ENCODE peak calls at places on chromosomes 11 and 22, in five cellular contexts. B is ovary, A is psoas muscle, Y is brain microvascular endothelial cell, T is astrocyte. Q is an unnamed sample. For H3K36me3, the result is how much of the 10 kb centered on the place peaks cover.

GRCh38 chr11:65546217-65546958 is 11.8 kb downstream of the LTBP3 start:
- DNase-seq in T (no peak), A (peak), B (peak), Y (no peak), Q (no peak)

GRCh38 chr11:61369372-61370348 is 7.5 kb downstream of the TMEM138 start:
- DNase-seq in T (peak), A (peak), B (peak), Y (peak), Q (no peak)

GRCh38 chr22:19597399-19597735 is 73.2 kb upstream of the CLDN5 start:
- DNase-seq in Y (no peak), B (no peak), A (no peak), T (no peak), Q (no peak)

GRCh38 chr11:12629601-12630313 is 44.5 kb upstream of the TEAD1 start:
- DNase-seq in T (peak), Y (peak), B (no peak), A (no peak), Q (no peak)

GRCh38 chr22:36299911-36300310 is 47.0 kb downstream of the APOL1 start:
- DNase-seq in Y (no peak), T (no peak), A (no peak), B (no peak), Q (no peak)

GRCh38 chr11:125942771-125943428 is 2.9 kb upstream of the VSIG10L2 start:
- DNase-seq in T (no peak), A (no peak), Y (no peak), B (peak), Q (no peak)

GRCh38 chr22:37753746-37754145 is 54.0 kb upstream of the GCAT start:
- DNase-seq in T (no peak), Y (no peak), A (no peak), B (no peak), Q (no peak)

GRCh38 chr11:1199689-1200610 is 22.9 kb upstream of the MUC5B start:
- DNase-seq in Y (no peak), T (no peak), A (peak), B (peak), Q (no peak)

GRCh38 chr11:33989461-33989860 is 62.1 kb upstream of the CAPRIN1 start:
- DNase-seq in B (no peak), Y (no peak), A (no peak), T (no peak), Q (no peak)

GRCh38 chr11:34245043-34245442 is 112.8 kb downstream of the ABTB2 start:
- DNase-seq in B (no peak), Y (no peak), A (no peak), T (no peak), Q (no peak)

GRCh38 chr11:2129699-2130366 is 9.4 kb downstream of the IGF2 start:
- DNase-seq in Y (no peak), B (no peak), A (no peak), T (no peak), Q (no peak)

GRCh38 chr22:37221424-37222336 is 9.4 kb upstream of the SSTR3 start:
- DNase-seq in B (no peak), T (no peak), A (no peak), Y (no peak), Q (no peak)

GRCh38 chr11:2713069-2713468 is 13.3 kb upstream of the KCNQ1OT1 start:
- DNase-seq in Y (no peak), B (no peak), A (no peak), T (no peak), Q (no peak)

GRCh38 chr11:14373941-14374646 is 15.1 kb upstream of the RRAS2 start:
- DNase-seq in A (peak), B (no peak), T (peak), Y (peak), Q (no peak)

GRCh38 chr11:45473491-45473890 is 187.3 kb upstream of the SYT13 start:
- DNase-seq in T (no peak), Y (no peak), B (no peak), A (no peak), Q (no peak)

GRCh38 chr11:122246885-122247284 is 130.9 kb upstream of the BLID start:
- DNase-seq in A (no peak), Y (no peak), T (no peak), B (no peak), Q (no peak)

GRCh38 chr22:41357191-41357590 is 24.6 kb upstream of the TEF start:
- DNase-seq in Y (no peak), T (no peak), A (no peak), B (no peak), Q (no peak)

GRCh38 chr11:61281581-61282250 is 13.4 kb downstream of the VWCE start:
- DNase-seq in B (peak), A (no peak), Y (no peak), T (no peak), Q (no peak)

GRCh38 chr11:36974771-36975170 is 376.7 kb upstream of the RAG2 start:
- DNase-seq in T (no peak), A (no peak), B (no peak), Y (no peak), Q (no peak)

GRCh38 chr11:11731311-11732083 is 109.7 kb upstream of the GALNT18 start:
- DNase-seq in B (no peak), T (peak), A (no peak), Y (peak), Q (peak)

GRCh38 chr22:31210830-31211503 is 1.1 kb upstream of the LIMK2 start:
- DNase-seq in T (no peak), Y (no peak), B (no peak), A (no peak), Q (no peak)

GRCh38 chr11:128544625-128545024 is 42.7 kb downstream of the ETS1 start:
- DNase-seq in B (no peak), Y (no peak), T (no peak), A (no peak), Q (no peak)

GRCh38 chr22:20524004-20524481 is 16.6 kb downstream of the MED15 start:
- DNase-seq in A (no peak), T (no peak), B (no peak), Y (no peak), Q (peak)

GRCh38 chr22:19143967-19144400 is 467 bp downstream of the ESS2 start:
- DNase-seq in A (no peak), Y (no peak), B (no peak), T (peak), Q (no peak)

GRCh38 chr11:68317147-68317785 is 4.9 kb downstream of the LRP5 start:
- DNase-seq in Y (no peak), T (no peak), A (no peak), B (no peak), Q (no peak)
- H3K4me3 ChIP-seq in Y (no peak), T (no peak), A (no peak), B (no peak), Q (no peak)

GRCh38 chr11:17952487-17952886 is 60.4 kb downstream of the SERGEF start:
- DNase-seq in B (no peak), Y (no peak), A (no peak), T (no peak), Q (no peak)

GRCh38 chr11:17951685-17952388 is 61.0 kb downstream of the SERGEF start:
- DNase-seq in T (no peak), A (no peak), Y (no peak), B (no peak), Q (no peak)

GRCh38 chr11:17954395-17955252 is 58.2 kb downstream of the SERGEF start:
- DNase-seq in Y (no peak), A (no peak), T (peak), B (no peak), Q (no peak)
- H3K36me3 ChIP-seq in Y (under half), A (under half), T (under half), B (under half), Q (under half)

DNA sequence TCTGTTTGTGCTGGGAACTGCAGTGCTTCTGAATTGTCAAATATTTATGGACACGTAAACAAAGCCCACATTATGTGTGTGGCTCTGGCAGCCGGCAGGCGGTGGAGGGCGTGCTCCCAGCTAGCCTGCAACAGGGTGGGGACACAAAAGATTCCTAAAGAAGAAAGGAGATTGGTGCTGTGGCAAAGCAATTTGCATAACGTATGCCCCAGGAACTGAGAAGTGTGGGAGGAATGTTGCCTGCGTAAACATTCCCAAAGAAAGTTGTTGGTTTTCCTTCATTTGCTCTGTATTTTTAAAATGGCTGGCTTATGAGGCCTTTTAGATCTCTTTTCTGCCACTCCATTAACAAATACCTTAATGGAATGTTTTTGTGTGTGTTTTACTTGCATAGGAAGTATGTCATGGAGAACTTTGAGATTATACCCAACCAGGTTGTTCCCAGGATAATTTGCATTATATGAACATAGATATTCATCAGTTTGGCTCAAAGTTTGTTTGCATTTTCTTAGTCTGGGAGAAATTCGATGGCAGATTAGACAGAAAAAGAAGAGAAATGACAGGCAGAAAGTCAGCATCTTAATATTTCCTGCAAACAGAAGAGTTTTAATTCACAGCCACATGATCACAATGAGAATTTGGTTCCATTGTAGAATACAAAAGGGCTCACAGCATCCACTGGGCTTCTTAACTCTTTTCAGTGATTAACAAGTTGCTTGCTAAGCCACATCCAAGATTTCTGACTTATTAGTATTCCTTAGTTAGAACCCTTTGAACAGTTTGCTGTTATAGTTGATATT is 41.8 kb upstream of the DLAT start:
- DNase-seq in T (peak), B (no peak), Y (no peak), A (no peak), Q (no peak)
- TF ChIP-seq CTCF in T (no peak), B (no peak), Y (no peak), A (no peak), Q (no peak)

GRCh38 chr22:48104102-48104738 is 1341.8 kb downstream of the TBC1D22A start:
- DNase-seq in A (no peak), Y (no peak), B (no peak), T (no peak), Q (no peak)
- H3K4me3 ChIP-seq in A (no peak), Y (no peak), B (no peak), T (no peak), Q (no peak)

DNA sequence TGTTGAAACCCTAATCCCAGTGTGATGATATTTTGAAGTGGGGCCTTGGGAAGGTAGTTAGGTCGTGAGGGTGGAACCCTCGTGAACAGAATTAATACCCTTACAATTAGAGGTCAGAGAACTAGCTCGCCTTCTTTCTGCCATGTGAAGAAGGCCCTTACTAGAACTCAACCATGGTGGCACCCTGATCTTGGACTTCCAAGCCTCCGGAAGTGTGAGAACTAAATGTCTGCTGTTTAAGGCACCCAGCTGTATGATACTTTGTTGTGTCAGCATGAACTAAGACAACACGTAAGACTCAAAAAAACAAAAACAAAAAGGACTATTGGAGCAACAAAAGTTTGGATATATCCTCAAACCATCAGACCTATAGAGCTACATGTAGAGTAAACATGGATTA is 52.0 kb downstream of the TMEM123 start:
- DNase-seq in A (no peak), B (no peak), Y (no peak), T (no peak), Q (no peak)
- H3K36me3 ChIP-seq in A (under half), B (under half), Y (under half), T (under half), Q (under half)

Q was measured in kidney epithelial cell.